ENCODE peak calls at places on chromosomes 1 and 21, in nine cellular contexts. One of them, this sample, is unnamed.

GRCh38 chr1:37858931-37859506 is 373 bp downstream of the MTF1 start:
- DNase-seq in esophagus muscularis mucosa: no peak
- DNase-seq in CD8-positive, alpha-beta T cell: no peak
- DNase-seq in hepatocyte: peak
- DNase-seq in CD4-positive, alpha-beta memory T cell: no peak
- DNase-seq in body of pancreas: no peak
- DNase-seq in effector memory CD4-positive, alpha-beta T cell: no peak
- DNase-seq in left lung: no peak
- DNase-seq in dorsolateral prefrontal cortex: no peak
- DNase-seq in this sample: no peak

GRCh38 chr1:10522324-10522860 is 47.6 kb downstream of the PEX14 start:
- DNase-seq in esophagus muscularis mucosa: no peak
- DNase-seq in CD8-positive, alpha-beta T cell: no peak
- DNase-seq in hepatocyte: no peak
- DNase-seq in CD4-positive, alpha-beta memory T cell: no peak
- DNase-seq in body of pancreas: no peak
- DNase-seq in effector memory CD4-positive, alpha-beta T cell: no peak
- DNase-seq in left lung: no peak
- DNase-seq in dorsolateral prefrontal cortex: no peak
- DNase-seq in this sample: no peak

GRCh38 chr1:51253691-51254090 is 17.6 kb downstream of the RNF11 start:
- DNase-seq in esophagus muscularis mucosa: no peak
- DNase-seq in CD8-positive, alpha-beta T cell: no peak
- DNase-seq in hepatocyte: no peak
- DNase-seq in CD4-positive, alpha-beta memory T cell: no peak
- DNase-seq in body of pancreas: no peak
- DNase-seq in effector memory CD4-positive, alpha-beta T cell: no peak
- DNase-seq in left lung: no peak
- DNase-seq in dorsolateral prefrontal cortex: no peak
- DNase-seq in this sample: no peak

GRCh38 chr1:8145525-8145924 is 119.4 kb upstream of the ERRFI1 start:
- DNase-seq in esophagus muscularis mucosa: no peak
- DNase-seq in CD8-positive, alpha-beta T cell: no peak
- DNase-seq in hepatocyte: no peak
- DNase-seq in CD4-positive, alpha-beta memory T cell: no peak
- DNase-seq in body of pancreas: no peak
- DNase-seq in effector memory CD4-positive, alpha-beta T cell: no peak
- DNase-seq in left lung: no peak
- DNase-seq in dorsolateral prefrontal cortex: no peak
- DNase-seq in this sample: no peak

GRCh38 chr1:42765832-42766722 is 751 bp downstream of the P3H1 start:
- DNase-seq in esophagus muscularis mucosa: no peak
- DNase-seq in CD8-positive, alpha-beta T cell: peak
- DNase-seq in hepatocyte: peak
- DNase-seq in CD4-positive, alpha-beta memory T cell: peak
- DNase-seq in body of pancreas: peak
- DNase-seq in effector memory CD4-positive, alpha-beta T cell: no peak
- DNase-seq in left lung: no peak
- DNase-seq in dorsolateral prefrontal cortex: no peak
- DNase-seq in this sample: peak

GRCh38 chr1:91572044-91572443 is 71.4 kb downstream of the CDC7 start:
- DNase-seq in esophagus muscularis mucosa: peak
- DNase-seq in CD8-positive, alpha-beta T cell: no peak
- DNase-seq in hepatocyte: no peak
- DNase-seq in CD4-positive, alpha-beta memory T cell: no peak
- DNase-seq in body of pancreas: peak
- DNase-seq in effector memory CD4-positive, alpha-beta T cell: no peak
- DNase-seq in left lung: no peak
- DNase-seq in dorsolateral prefrontal cortex: no peak
- DNase-seq in this sample: no peak

GRCh38 chr21:39180429-39181019 is 2.7 kb downstream of the PSMG1 start:
- DNase-seq in esophagus muscularis mucosa: no peak
- DNase-seq in CD8-positive, alpha-beta T cell: no peak
- DNase-seq in hepatocyte: no peak
- DNase-seq in CD4-positive, alpha-beta memory T cell: no peak
- DNase-seq in body of pancreas: no peak
- DNase-seq in effector memory CD4-positive, alpha-beta T cell: no peak
- DNase-seq in left lung: no peak
- DNase-seq in dorsolateral prefrontal cortex: no peak
- DNase-seq in this sample: no peak

GRCh38 chr1:30743584-30744059 is 14.0 kb downstream of the LAPTM5 start:
- DNase-seq in esophagus muscularis mucosa: no peak
- DNase-seq in CD8-positive, alpha-beta T cell: peak
- DNase-seq in hepatocyte: no peak
- DNase-seq in CD4-positive, alpha-beta memory T cell: peak
- DNase-seq in body of pancreas: peak
- DNase-seq in effector memory CD4-positive, alpha-beta T cell: peak
- DNase-seq in left lung: no peak
- DNase-seq in dorsolateral prefrontal cortex: no peak
- DNase-seq in this sample: no peak

GRCh38 chr21:45643021-45643980 is at the start of gene PCBP3:
- DNase-seq in esophagus muscularis mucosa: peak
- DNase-seq in CD8-positive, alpha-beta T cell: peak
- DNase-seq in hepatocyte: peak
- DNase-seq in CD4-positive, alpha-beta memory T cell: peak
- DNase-seq in body of pancreas: peak
- DNase-seq in effector memory CD4-positive, alpha-beta T cell: peak
- DNase-seq in left lung: peak
- DNase-seq in dorsolateral prefrontal cortex: peak
- DNase-seq in this sample: peak

GRCh38 chr1:166603296-166603695 is 236.0 kb upstream of the POGK start:
- DNase-seq in esophagus muscularis mucosa: no peak
- DNase-seq in CD8-positive, alpha-beta T cell: no peak
- DNase-seq in hepatocyte: peak
- DNase-seq in CD4-positive, alpha-beta memory T cell: no peak
- DNase-seq in body of pancreas: no peak
- DNase-seq in effector memory CD4-positive, alpha-beta T cell: no peak
- DNase-seq in left lung: no peak
- DNase-seq in dorsolateral prefrontal cortex: no peak
- DNase-seq in this sample: no peak

GRCh38 chr1:45803299-45803780 is at the start of gene MAST2:
- DNase-seq in esophagus muscularis mucosa: peak
- DNase-seq in CD8-positive, alpha-beta T cell: peak
- DNase-seq in hepatocyte: peak
- DNase-seq in CD4-positive, alpha-beta memory T cell: peak
- DNase-seq in body of pancreas: peak
- DNase-seq in effector memory CD4-positive, alpha-beta T cell: peak
- DNase-seq in left lung: peak
- DNase-seq in dorsolateral prefrontal cortex: peak
- DNase-seq in this sample: peak

GRCh38 chr1:160219062-160219929 is 14.1 kb downstream of the PEA15 start:
- DNase-seq in esophagus muscularis mucosa: no peak
- DNase-seq in CD8-positive, alpha-beta T cell: no peak
- DNase-seq in hepatocyte: peak
- DNase-seq in CD4-positive, alpha-beta memory T cell: no peak
- DNase-seq in body of pancreas: peak
- DNase-seq in effector memory CD4-positive, alpha-beta T cell: no peak
- DNase-seq in left lung: no peak
- DNase-seq in dorsolateral prefrontal cortex: peak
- DNase-seq in this sample: peak

GRCh38 chr1:58857673-58858343 is 74.0 kb upstream of the JUN start:
- DNase-seq in esophagus muscularis mucosa: no peak
- DNase-seq in CD8-positive, alpha-beta T cell: no peak
- DNase-seq in hepatocyte: no peak
- DNase-seq in CD4-positive, alpha-beta memory T cell: peak
- DNase-seq in body of pancreas: no peak
- DNase-seq in effector memory CD4-positive, alpha-beta T cell: no peak
- DNase-seq in left lung: no peak
- DNase-seq in dorsolateral prefrontal cortex: no peak
- DNase-seq in this sample: no peak

GRCh38 chr1:8357329-8358101 is 39.6 kb downstream of the SLC45A1 start:
- DNase-seq in esophagus muscularis mucosa: no peak
- DNase-seq in CD8-positive, alpha-beta T cell: no peak
- DNase-seq in hepatocyte: no peak
- DNase-seq in CD4-positive, alpha-beta memory T cell: no peak
- DNase-seq in body of pancreas: no peak
- DNase-seq in effector memory CD4-positive, alpha-beta T cell: no peak
- DNase-seq in left lung: no peak
- DNase-seq in dorsolateral prefrontal cortex: no peak
- DNase-seq in this sample: no peak

GRCh38 chr1:156591181-156591431 is 470 bp upstream of the NAXE start:
- DNase-seq in esophagus muscularis mucosa: no peak
- DNase-seq in CD8-positive, alpha-beta T cell: no peak
- DNase-seq in hepatocyte: no peak
- DNase-seq in CD4-positive, alpha-beta memory T cell: no peak
- DNase-seq in body of pancreas: no peak
- DNase-seq in effector memory CD4-positive, alpha-beta T cell: no peak
- DNase-seq in left lung: no peak
- DNase-seq in dorsolateral prefrontal cortex: no peak
- DNase-seq in this sample: no peak

GRCh38 chr1:236066828-236067386 is 2.0 kb upstream of the NID1 start:
- DNase-seq in esophagus muscularis mucosa: peak
- DNase-seq in CD8-positive, alpha-beta T cell: peak
- DNase-seq in hepatocyte: no peak
- DNase-seq in CD4-positive, alpha-beta memory T cell: peak
- DNase-seq in body of pancreas: peak
- DNase-seq in effector memory CD4-positive, alpha-beta T cell: peak
- DNase-seq in left lung: peak
- DNase-seq in dorsolateral prefrontal cortex: no peak
- DNase-seq in this sample: no peak
- H3K27ac ChIP-seq in esophagus muscularis mucosa: peak
- H3K27ac ChIP-seq in CD8-positive, alpha-beta T cell: no peak
- H3K27ac ChIP-seq in hepatocyte: peak
- H3K27ac ChIP-seq in CD4-positive, alpha-beta memory T cell: no peak
- H3K27ac ChIP-seq in body of pancreas: no peak
- H3K27ac ChIP-seq in effector memory CD4-positive, alpha-beta T cell: no peak
- H3K27ac ChIP-seq in left lung: peak
- H3K27ac ChIP-seq in dorsolateral prefrontal cortex: no peak
- H3K27ac ChIP-seq in this sample: no peak

GRCh38 chr1:22056043-22056442 is 3.5 kb downstream of the CDC42 start:
- DNase-seq in esophagus muscularis mucosa: no peak
- DNase-seq in CD8-positive, alpha-beta T cell: no peak
- DNase-seq in hepatocyte: no peak
- DNase-seq in CD4-positive, alpha-beta memory T cell: no peak
- DNase-seq in body of pancreas: no peak
- DNase-seq in effector memory CD4-positive, alpha-beta T cell: no peak
- DNase-seq in left lung: no peak
- DNase-seq in dorsolateral prefrontal cortex: no peak
- DNase-seq in this sample: no peak
- H3K27ac ChIP-seq in esophagus muscularis mucosa: peak
- H3K27ac ChIP-seq in CD8-positive, alpha-beta T cell: no peak
- H3K27ac ChIP-seq in hepatocyte: peak
- H3K27ac ChIP-seq in CD4-positive, alpha-beta memory T cell: peak
- H3K27ac ChIP-seq in body of pancreas: no peak
- H3K27ac ChIP-seq in effector memory CD4-positive, alpha-beta T cell: peak
- H3K27ac ChIP-seq in left lung: no peak
- H3K27ac ChIP-seq in dorsolateral prefrontal cortex: no peak
- H3K27ac ChIP-seq in this sample: no peak

GRCh38 chr1:206909167-206909882 is 12.1 kb downstream of the IL24 start:
- DNase-seq in esophagus muscularis mucosa: no peak
- DNase-seq in CD8-positive, alpha-beta T cell: peak
- DNase-seq in hepatocyte: peak
- DNase-seq in CD4-positive, alpha-beta memory T cell: peak
- DNase-seq in body of pancreas: peak
- DNase-seq in effector memory CD4-positive, alpha-beta T cell: peak
- DNase-seq in left lung: peak
- DNase-seq in dorsolateral prefrontal cortex: no peak
- DNase-seq in this sample: no peak

GRCh38 chr1:206905295-206906164 is 8.3 kb downstream of the IL24 start:
- DNase-seq in esophagus muscularis mucosa: no peak
- DNase-seq in CD8-positive, alpha-beta T cell: no peak
- DNase-seq in hepatocyte: no peak
- DNase-seq in CD4-positive, alpha-beta memory T cell: no peak
- DNase-seq in body of pancreas: no peak
- DNase-seq in effector memory CD4-positive, alpha-beta T cell: no peak
- DNase-seq in left lung: no peak
- DNase-seq in dorsolateral prefrontal cortex: no peak
- DNase-seq in this sample: no peak

GRCh38 chr1:206907304-206907991 is 10.2 kb downstream of the IL24 start:
- DNase-seq in esophagus muscularis mucosa: no peak
- DNase-seq in CD8-positive, alpha-beta T cell: no peak
- DNase-seq in hepatocyte: peak
- DNase-seq in CD4-positive, alpha-beta memory T cell: no peak
- DNase-seq in body of pancreas: no peak
- DNase-seq in effector memory CD4-positive, alpha-beta T cell: no peak
- DNase-seq in left lung: no peak
- DNase-seq in dorsolateral prefrontal cortex: no peak
- DNase-seq in this sample: no peak

GRCh38 chr1:206909883-206910318 is 11.8 kb downstream of the FCMR start:
- DNase-seq in esophagus muscularis mucosa: no peak
- DNase-seq in CD8-positive, alpha-beta T cell: no peak
- DNase-seq in hepatocyte: no peak
- DNase-seq in CD4-positive, alpha-beta memory T cell: no peak
- DNase-seq in body of pancreas: no peak
- DNase-seq in effector memory CD4-positive, alpha-beta T cell: no peak
- DNase-seq in left lung: no peak
- DNase-seq in dorsolateral prefrontal cortex: no peak
- DNase-seq in this sample: no peak

DNA sequence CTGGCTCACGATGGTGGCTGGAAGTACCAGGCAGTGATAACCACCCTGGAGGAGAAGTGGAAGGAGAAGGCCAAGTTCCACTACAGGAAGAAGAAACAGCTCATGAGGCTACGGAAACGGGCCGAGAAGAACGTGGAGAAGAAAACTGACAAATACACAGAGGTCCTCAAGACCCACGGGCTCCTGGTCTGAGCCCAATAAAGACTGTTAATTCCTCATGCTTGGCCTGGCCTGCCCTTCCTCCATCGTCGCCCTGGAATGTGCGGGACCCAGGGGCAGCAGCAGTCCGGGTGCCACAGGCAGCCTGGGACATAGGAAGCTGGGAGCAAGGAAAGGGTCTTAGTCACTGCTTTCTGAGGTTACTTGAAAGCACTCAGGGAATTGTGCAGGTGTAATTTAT is 10.8 kb downstream of the IL24 start:
- DNase-seq in esophagus muscularis mucosa: no peak
- DNase-seq in CD8-positive, alpha-beta T cell: no peak
- DNase-seq in hepatocyte: no peak
- DNase-seq in CD4-positive, alpha-beta memory T cell: no peak
- DNase-seq in body of pancreas: no peak
- DNase-seq in effector memory CD4-positive, alpha-beta T cell: no peak
- DNase-seq in left lung: no peak
- DNase-seq in dorsolateral prefrontal cortex: no peak
- DNase-seq in this sample: no peak
- H3K27ac ChIP-seq in esophagus muscularis mucosa: no peak
- H3K27ac ChIP-seq in CD8-positive, alpha-beta T cell: no peak
- H3K27ac ChIP-seq in hepatocyte: no peak
- H3K27ac ChIP-seq in CD4-positive, alpha-beta memory T cell: no peak
- H3K27ac ChIP-seq in body of pancreas: no peak
- H3K27ac ChIP-seq in effector memory CD4-positive, alpha-beta T cell: no peak
- H3K27ac ChIP-seq in left lung: no peak
- H3K27ac ChIP-seq in dorsolateral prefrontal cortex: no peak
- H3K27ac ChIP-seq in this sample: no peak

DNA sequence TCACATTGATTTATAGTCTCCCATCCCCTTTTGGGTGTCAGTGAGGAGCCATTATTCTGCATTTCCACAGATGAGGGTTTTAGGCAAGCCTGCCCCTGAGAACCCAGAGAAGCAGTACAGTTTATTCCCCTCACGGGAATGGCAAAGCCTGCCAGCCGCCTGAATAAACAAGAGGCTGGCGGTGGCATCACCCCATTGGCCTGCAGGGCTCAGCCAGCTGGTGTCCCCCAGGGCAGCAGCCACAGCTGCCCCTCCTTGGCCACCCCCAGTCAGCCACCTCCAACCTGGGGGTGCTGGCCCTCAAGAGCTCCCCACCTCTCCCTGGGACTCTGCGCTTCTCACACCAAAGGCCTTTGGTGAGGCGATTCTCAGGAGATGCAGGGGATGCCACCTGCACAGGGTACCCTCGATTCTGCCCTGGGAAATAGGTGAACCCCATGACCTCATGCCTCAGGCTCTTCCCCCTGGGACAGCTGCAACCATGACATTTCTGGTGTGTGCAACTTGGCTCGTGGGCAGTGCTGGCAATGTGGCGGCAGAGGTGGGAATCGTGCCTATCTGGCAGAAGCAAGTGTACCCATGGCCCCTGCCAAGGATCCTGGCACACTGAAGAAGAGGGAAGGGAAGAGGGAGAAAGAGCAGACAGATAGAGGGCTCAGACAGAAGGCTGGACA is 14.0 kb downstream of the OLFML2B start:
- DNase-seq in esophagus muscularis mucosa: no peak
- DNase-seq in CD8-positive, alpha-beta T cell: no peak
- DNase-seq in hepatocyte: no peak
- DNase-seq in CD4-positive, alpha-beta memory T cell: no peak
- DNase-seq in body of pancreas: peak
- DNase-seq in effector memory CD4-positive, alpha-beta T cell: no peak
- DNase-seq in left lung: no peak
- DNase-seq in dorsolateral prefrontal cortex: no peak
- DNase-seq in this sample: no peak
- H3K27ac ChIP-seq in esophagus muscularis mucosa: no peak
- H3K27ac ChIP-seq in CD8-positive, alpha-beta T cell: no peak
- H3K27ac ChIP-seq in hepatocyte: no peak
- H3K27ac ChIP-seq in CD4-positive, alpha-beta memory T cell: no peak
- H3K27ac ChIP-seq in body of pancreas: no peak
- H3K27ac ChIP-seq in effector memory CD4-positive, alpha-beta T cell: no peak
- H3K27ac ChIP-seq in left lung: no peak
- H3K27ac ChIP-seq in dorsolateral prefrontal cortex: peak
- H3K27ac ChIP-seq in this sample: no peak

This sample was measured in caudate nucleus.